ENCODE peak calls at places on chromosomes 3 and 15, in ten cellular contexts. One of them, this sample, is unnamed. For H3K4me1, the result is how much of the 10 kb centered on the place peaks cover.

GRCh38 chr3:122956685-122957455 is 70.7 kb downstream of the SEMA5B start:
- DNase-seq in hepatocyte: no peak
- DNase-seq in spleen: no peak
- DNase-seq in left ventricle myocardium inferior: no peak
- DNase-seq in A549: no peak
- DNase-seq in sigmoid colon: no peak
- DNase-seq in suprapubic skin: no peak
- DNase-seq in body of pancreas: no peak
- DNase-seq in heart left ventricle: peak
- DNase-seq in thoracic aorta: no peak
- DNase-seq in this sample: no peak

GRCh38 chr15:88693191-88693590 is 54.4 kb downstream of the ISG20 start:
- DNase-seq in hepatocyte: no peak
- DNase-seq in spleen: no peak
- DNase-seq in left ventricle myocardium inferior: no peak
- DNase-seq in A549: no peak
- DNase-seq in sigmoid colon: no peak
- DNase-seq in suprapubic skin: no peak
- DNase-seq in body of pancreas: no peak
- DNase-seq in heart left ventricle: no peak
- DNase-seq in thoracic aorta: no peak
- DNase-seq in this sample: no peak

GRCh38 chr3:18729671-18730070 is 304.5 kb upstream of the SATB1 start:
- DNase-seq in hepatocyte: no peak
- DNase-seq in spleen: no peak
- DNase-seq in left ventricle myocardium inferior: no peak
- DNase-seq in A549: no peak
- DNase-seq in sigmoid colon: no peak
- DNase-seq in suprapubic skin: no peak
- DNase-seq in body of pancreas: no peak
- DNase-seq in heart left ventricle: no peak
- DNase-seq in thoracic aorta: no peak
- DNase-seq in this sample: no peak

GRCh38 chr3:107110596-107111305 is 266.5 kb upstream of the CCDC54 start:
- DNase-seq in hepatocyte: no peak
- DNase-seq in spleen: no peak
- DNase-seq in left ventricle myocardium inferior: no peak
- DNase-seq in A549: no peak
- DNase-seq in sigmoid colon: no peak
- DNase-seq in suprapubic skin: no peak
- DNase-seq in body of pancreas: no peak
- DNase-seq in heart left ventricle: no peak
- DNase-seq in thoracic aorta: no peak
- DNase-seq in this sample: no peak

GRCh38 chr3:112847692-112848091 is 1.0 kb upstream of the CD200R1L start:
- DNase-seq in hepatocyte: no peak
- DNase-seq in spleen: peak
- DNase-seq in left ventricle myocardium inferior: no peak
- DNase-seq in A549: no peak
- DNase-seq in sigmoid colon: no peak
- DNase-seq in suprapubic skin: no peak
- DNase-seq in body of pancreas: no peak
- DNase-seq in heart left ventricle: no peak
- DNase-seq in thoracic aorta: no peak
- DNase-seq in this sample: no peak

GRCh38 chr3:133412511-133413165 is 12.8 kb downstream of the BFSP2 start:
- DNase-seq in hepatocyte: peak
- DNase-seq in spleen: no peak
- DNase-seq in left ventricle myocardium inferior: no peak
- DNase-seq in A549: no peak
- DNase-seq in sigmoid colon: peak
- DNase-seq in suprapubic skin: no peak
- DNase-seq in body of pancreas: peak
- DNase-seq in heart left ventricle: no peak
- DNase-seq in thoracic aorta: no peak
- DNase-seq in this sample: peak

GRCh38 chr3:134680796-134681526 is 30.1 kb upstream of the KY start:
- DNase-seq in hepatocyte: no peak
- DNase-seq in spleen: no peak
- DNase-seq in left ventricle myocardium inferior: no peak
- DNase-seq in A549: no peak
- DNase-seq in sigmoid colon: no peak
- DNase-seq in suprapubic skin: no peak
- DNase-seq in body of pancreas: peak
- DNase-seq in heart left ventricle: peak
- DNase-seq in thoracic aorta: no peak
- DNase-seq in this sample: no peak

GRCh38 chr3:125014570-125015179 is 41.1 kb downstream of the HEG1 start:
- DNase-seq in hepatocyte: no peak
- DNase-seq in spleen: no peak
- DNase-seq in left ventricle myocardium inferior: no peak
- DNase-seq in A549: no peak
- DNase-seq in sigmoid colon: no peak
- DNase-seq in suprapubic skin: no peak
- DNase-seq in body of pancreas: no peak
- DNase-seq in heart left ventricle: peak
- DNase-seq in thoracic aorta: no peak
- DNase-seq in this sample: no peak

GRCh38 chr15:47293763-47294162 is 423.5 kb upstream of the SEMA6D start:
- DNase-seq in hepatocyte: peak
- DNase-seq in spleen: no peak
- DNase-seq in left ventricle myocardium inferior: peak
- DNase-seq in A549: no peak
- DNase-seq in sigmoid colon: peak
- DNase-seq in suprapubic skin: no peak
- DNase-seq in body of pancreas: peak
- DNase-seq in heart left ventricle: peak
- DNase-seq in thoracic aorta: no peak
- DNase-seq in this sample: peak

GRCh38 chr15:90062729-90063684 is 39.3 kb downstream of the IDH2 start:
- DNase-seq in hepatocyte: no peak
- DNase-seq in spleen: no peak
- DNase-seq in left ventricle myocardium inferior: no peak
- DNase-seq in A549: no peak
- DNase-seq in sigmoid colon: no peak
- DNase-seq in suprapubic skin: no peak
- DNase-seq in body of pancreas: peak
- DNase-seq in heart left ventricle: no peak
- DNase-seq in thoracic aorta: no peak
- DNase-seq in this sample: peak

GRCh38 chr3:30344288-30344687 is 262.1 kb upstream of the TGFBR2 start:
- DNase-seq in hepatocyte: peak
- DNase-seq in spleen: no peak
- DNase-seq in left ventricle myocardium inferior: no peak
- DNase-seq in A549: no peak
- DNase-seq in sigmoid colon: no peak
- DNase-seq in suprapubic skin: no peak
- DNase-seq in body of pancreas: no peak
- DNase-seq in heart left ventricle: no peak
- DNase-seq in thoracic aorta: no peak
- DNase-seq in this sample: no peak

DNA sequence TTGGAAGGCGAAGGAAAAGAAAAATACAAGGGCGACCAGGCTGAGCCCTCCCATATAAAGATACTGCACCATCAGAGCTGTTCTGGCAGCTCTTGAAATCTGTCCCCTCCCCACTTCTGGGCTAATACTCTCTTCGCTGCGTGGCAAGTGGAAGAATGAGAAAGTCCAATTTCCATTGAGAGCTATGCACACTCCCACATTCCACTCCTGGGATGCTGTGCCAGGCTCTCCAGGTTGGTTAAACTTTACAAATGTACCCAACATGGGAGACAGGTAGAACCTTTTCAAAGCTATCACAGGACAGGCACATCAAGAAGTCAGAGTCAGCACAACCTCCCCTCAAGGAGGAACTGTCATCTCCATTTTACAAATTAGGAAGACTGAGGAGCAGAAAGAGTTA is 465.0 kb downstream of the SHQ1 start:
- DNase-seq in hepatocyte: no peak
- DNase-seq in spleen: no peak
- DNase-seq in left ventricle myocardium inferior: no peak
- DNase-seq in A549: no peak
- DNase-seq in sigmoid colon: no peak
- DNase-seq in suprapubic skin: no peak
- DNase-seq in body of pancreas: no peak
- DNase-seq in heart left ventricle: no peak
- DNase-seq in thoracic aorta: no peak
- DNase-seq in this sample: no peak
- H3K4me1 ChIP-seq in hepatocyte: under half
- H3K4me1 ChIP-seq in spleen: half or more
- H3K4me1 ChIP-seq in left ventricle myocardium inferior: half or more
- H3K4me1 ChIP-seq in A549: under half
- H3K4me1 ChIP-seq in sigmoid colon: under half
- H3K4me1 ChIP-seq in suprapubic skin: under half
- H3K4me1 ChIP-seq in body of pancreas: under half
- H3K4me1 ChIP-seq in heart left ventricle: under half
- H3K4me1 ChIP-seq in thoracic aorta: under half
- H3K4me1 ChIP-seq in this sample: under half

DNA sequence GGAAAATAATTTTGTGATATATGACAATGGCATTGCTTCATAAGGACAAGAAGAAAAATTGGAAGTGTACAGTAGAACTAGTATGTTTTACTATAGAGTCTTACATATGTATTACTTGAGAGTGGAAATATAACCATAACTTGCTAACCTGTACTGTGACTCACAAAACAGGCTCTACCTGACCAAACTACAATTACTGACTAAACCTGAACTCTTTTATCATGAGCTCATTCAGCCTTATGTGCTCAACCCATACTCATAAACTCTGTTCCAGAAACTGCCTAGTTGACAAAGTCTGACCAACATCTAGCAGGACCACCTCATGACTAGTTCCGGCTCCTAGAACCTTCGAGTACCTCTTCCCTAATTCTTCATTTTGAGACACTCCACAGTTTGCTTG is 6.3 kb downstream of the CDIN1 start:
- DNase-seq in hepatocyte: peak
- DNase-seq in spleen: no peak
- DNase-seq in left ventricle myocardium inferior: no peak
- DNase-seq in A549: no peak
- DNase-seq in sigmoid colon: no peak
- DNase-seq in suprapubic skin: no peak
- DNase-seq in body of pancreas: no peak
- DNase-seq in heart left ventricle: no peak
- DNase-seq in thoracic aorta: no peak
- DNase-seq in this sample: no peak
- TF ChIP-seq CTCF in hepatocyte: no peak
- TF ChIP-seq CTCF in spleen: no peak
- TF ChIP-seq CTCF in left ventricle myocardium inferior: no peak
- TF ChIP-seq CTCF in A549: no peak
- TF ChIP-seq CTCF in sigmoid colon: no peak
- TF ChIP-seq CTCF in suprapubic skin: no peak
- TF ChIP-seq CTCF in body of pancreas: no peak
- TF ChIP-seq CTCF in heart left ventricle: no peak
- TF ChIP-seq CTCF in thoracic aorta: no peak
- TF ChIP-seq CTCF in this sample: no peak

GRCh38 chr3:177823701-177824189 is 626.5 kb upstream of the TBL1XR1 start:
- DNase-seq in hepatocyte: no peak
- DNase-seq in spleen: no peak
- DNase-seq in left ventricle myocardium inferior: no peak
- DNase-seq in A549: peak
- DNase-seq in sigmoid colon: peak
- DNase-seq in suprapubic skin: no peak
- DNase-seq in body of pancreas: no peak
- DNase-seq in heart left ventricle: no peak
- DNase-seq in thoracic aorta: no peak
- DNase-seq in this sample: no peak
- H3K4me1 ChIP-seq in hepatocyte: under half
- H3K4me1 ChIP-seq in spleen: under half
- H3K4me1 ChIP-seq in left ventricle myocardium inferior: under half
- H3K4me1 ChIP-seq in A549: half or more
- H3K4me1 ChIP-seq in sigmoid colon: half or more
- H3K4me1 ChIP-seq in suprapubic skin: under half
- H3K4me1 ChIP-seq in body of pancreas: under half
- H3K4me1 ChIP-seq in heart left ventricle: under half
- H3K4me1 ChIP-seq in thoracic aorta: under half
- H3K4me1 ChIP-seq in this sample: under half

DNA sequence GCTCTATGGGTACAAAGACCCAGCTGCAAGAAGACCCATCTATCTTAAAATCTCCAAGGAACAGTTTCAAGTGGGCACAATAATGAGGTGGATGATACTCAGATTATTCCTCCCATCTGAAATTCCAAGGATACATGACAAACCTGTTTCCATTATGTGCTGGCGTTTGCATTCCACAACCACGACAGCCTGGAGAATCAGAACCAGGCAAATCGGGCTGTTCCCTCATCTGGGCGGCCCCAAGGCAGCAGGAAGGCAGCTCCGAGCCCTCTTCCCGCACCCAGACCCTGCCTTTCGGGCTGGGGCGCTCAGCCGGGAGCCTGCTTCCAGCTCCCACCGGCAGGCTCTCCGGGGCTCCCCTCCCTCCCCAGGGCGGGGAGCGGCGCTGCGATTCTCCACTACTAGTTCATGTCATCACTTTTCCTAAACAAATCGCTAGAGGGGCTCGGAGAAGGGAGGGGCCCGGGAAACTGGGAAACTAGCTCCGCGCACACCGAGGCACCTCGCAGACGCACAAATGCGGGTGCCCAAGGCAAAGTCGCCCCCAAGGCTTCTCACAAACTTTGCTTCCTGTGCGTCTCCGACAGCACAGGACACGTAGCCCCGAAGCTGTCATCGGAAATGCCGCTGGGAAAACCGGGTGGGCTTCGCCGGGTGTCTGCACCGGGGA is at the start of gene MGLL:
- DNase-seq in hepatocyte: peak
- DNase-seq in spleen: peak
- DNase-seq in left ventricle myocardium inferior: peak
- DNase-seq in A549: no peak
- DNase-seq in sigmoid colon: peak
- DNase-seq in suprapubic skin: no peak
- DNase-seq in body of pancreas: no peak
- DNase-seq in heart left ventricle: peak
- DNase-seq in thoracic aorta: no peak
- DNase-seq in this sample: peak
- TF ChIP-seq CTCF in hepatocyte: no peak
- TF ChIP-seq CTCF in spleen: no peak
- TF ChIP-seq CTCF in left ventricle myocardium inferior: no peak
- TF ChIP-seq CTCF in A549: no peak
- TF ChIP-seq CTCF in sigmoid colon: no peak
- TF ChIP-seq CTCF in suprapubic skin: no peak
- TF ChIP-seq CTCF in body of pancreas: no peak
- TF ChIP-seq CTCF in heart left ventricle: no peak
- TF ChIP-seq CTCF in thoracic aorta: no peak
- TF ChIP-seq CTCF in this sample: no peak